ENCODE peak calls at places on chromosomes 11 and 22, in nine cellular contexts. One of them, this sample, is unnamed.

GRCh38 chr22:30056015-30056414 is 24.2 kb upstream of the HORMAD2 start:
- DNase-seq in cardiac fibroblast: no peak
- DNase-seq in T-cell: no peak
- DNase-seq in stimulated activated naive CD8-positive, alpha-beta T cell treated with anti-CD3 and anti-CD28 coated beads, Interleukin-15, Interleukin-2, amounts not matched to agents 100 U/mL and 50 U/mL, for 24 hours: no peak
- DNase-seq in NCI-H82: no peak
- DNase-seq in activated T-cell treated with anti-CD3 and anti-CD28 coated beads, Interleukin-2, amount 50 U/mL, for 4 hours: no peak
- DNase-seq in H1: no peak
- DNase-seq in HAP-1: no peak
- DNase-seq in fibroblast of villous mesenchyme: peak; percentile 10
- DNase-seq in this sample: no peak

GRCh38 chr22:49933236-49933921 is 14.9 kb downstream of the CRELD2 start:
- DNase-seq in cardiac fibroblast: no peak
- DNase-seq in T-cell: no peak
- DNase-seq in stimulated activated naive CD8-positive, alpha-beta T cell treated with anti-CD3 and anti-CD28 coated beads, Interleukin-15, Interleukin-2, amounts not matched to agents 100 U/mL and 50 U/mL, for 24 hours: no peak
- DNase-seq in NCI-H82: no peak
- DNase-seq in activated T-cell treated with anti-CD3 and anti-CD28 coated beads, Interleukin-2, amount 50 U/mL, for 4 hours: no peak
- DNase-seq in H1: no peak
- DNase-seq in HAP-1: no peak
- DNase-seq in fibroblast of villous mesenchyme: no peak
- DNase-seq in this sample: no peak

GRCh38 chr11:65575568-65576231 is at the start of gene EHBP1L1:
- DNase-seq in cardiac fibroblast: peak; percentile 65
- DNase-seq in T-cell: peak; percentile 54
- DNase-seq in stimulated activated naive CD8-positive, alpha-beta T cell treated with anti-CD3 and anti-CD28 coated beads, Interleukin-15, Interleukin-2, amounts not matched to agents 100 U/mL and 50 U/mL, for 24 hours: peak; percentile 85
- DNase-seq in NCI-H82: peak; percentile 58
- DNase-seq in activated T-cell treated with anti-CD3 and anti-CD28 coated beads, Interleukin-2, amount 50 U/mL, for 4 hours: peak; percentile 70
- DNase-seq in H1: no peak
- DNase-seq in HAP-1: peak; percentile 29
- DNase-seq in fibroblast of villous mesenchyme: peak; percentile 53
- DNase-seq in this sample: peak; percentile 88

GRCh38 chr11:69464621-69464960 is 16.9 kb upstream of the LINC01488 start:
- DNase-seq in cardiac fibroblast: no peak
- DNase-seq in T-cell: no peak
- DNase-seq in stimulated activated naive CD8-positive, alpha-beta T cell treated with anti-CD3 and anti-CD28 coated beads, Interleukin-15, Interleukin-2, amounts not matched to agents 100 U/mL and 50 U/mL, for 24 hours: no peak
- DNase-seq in NCI-H82: no peak
- DNase-seq in activated T-cell treated with anti-CD3 and anti-CD28 coated beads, Interleukin-2, amount 50 U/mL, for 4 hours: no peak
- DNase-seq in H1: no peak
- DNase-seq in HAP-1: no peak
- DNase-seq in fibroblast of villous mesenchyme: no peak
- DNase-seq in this sample: no peak

GRCh38 chr11:61880050-61880449 is 11.3 kb downstream of the FADS3 start:
- DNase-seq in cardiac fibroblast: no peak
- DNase-seq in T-cell: no peak
- DNase-seq in stimulated activated naive CD8-positive, alpha-beta T cell treated with anti-CD3 and anti-CD28 coated beads, Interleukin-15, Interleukin-2, amounts not matched to agents 100 U/mL and 50 U/mL, for 24 hours: no peak
- DNase-seq in NCI-H82: no peak
- DNase-seq in activated T-cell treated with anti-CD3 and anti-CD28 coated beads, Interleukin-2, amount 50 U/mL, for 4 hours: no peak
- DNase-seq in H1: no peak
- DNase-seq in HAP-1: no peak
- DNase-seq in fibroblast of villous mesenchyme: no peak
- DNase-seq in this sample: no peak

GRCh38 chr11:130213143-130213978 is 53.8 kb downstream of the ST14 start:
- DNase-seq in cardiac fibroblast: peak; percentile 36
- DNase-seq in T-cell: peak; percentile 17
- DNase-seq in stimulated activated naive CD8-positive, alpha-beta T cell treated with anti-CD3 and anti-CD28 coated beads, Interleukin-15, Interleukin-2, amounts not matched to agents 100 U/mL and 50 U/mL, for 24 hours: peak; percentile 76
- DNase-seq in NCI-H82: peak; percentile 73
- DNase-seq in activated T-cell treated with anti-CD3 and anti-CD28 coated beads, Interleukin-2, amount 50 U/mL, for 4 hours: peak; percentile 72
- DNase-seq in H1: peak; percentile 31
- DNase-seq in HAP-1: peak; percentile 34
- DNase-seq in fibroblast of villous mesenchyme: peak; percentile 13
- DNase-seq in this sample: peak; percentile 76

GRCh38 chr11:44368886-44369285 is 58.9 kb upstream of the ALX4 start:
- DNase-seq in cardiac fibroblast: no peak
- DNase-seq in T-cell: no peak
- DNase-seq in stimulated activated naive CD8-positive, alpha-beta T cell treated with anti-CD3 and anti-CD28 coated beads, Interleukin-15, Interleukin-2, amounts not matched to agents 100 U/mL and 50 U/mL, for 24 hours: no peak
- DNase-seq in NCI-H82: no peak
- DNase-seq in activated T-cell treated with anti-CD3 and anti-CD28 coated beads, Interleukin-2, amount 50 U/mL, for 4 hours: no peak
- DNase-seq in H1: no peak
- DNase-seq in HAP-1: no peak
- DNase-seq in fibroblast of villous mesenchyme: no peak
- DNase-seq in this sample: no peak

GRCh38 chr11:112401036-112401769 is 140.5 kb upstream of the PLET1 start:
- DNase-seq in cardiac fibroblast: no peak
- DNase-seq in T-cell: no peak
- DNase-seq in stimulated activated naive CD8-positive, alpha-beta T cell treated with anti-CD3 and anti-CD28 coated beads, Interleukin-15, Interleukin-2, amounts not matched to agents 100 U/mL and 50 U/mL, for 24 hours: no peak
- DNase-seq in NCI-H82: no peak
- DNase-seq in activated T-cell treated with anti-CD3 and anti-CD28 coated beads, Interleukin-2, amount 50 U/mL, for 4 hours: no peak
- DNase-seq in H1: no peak
- DNase-seq in HAP-1: no peak
- DNase-seq in fibroblast of villous mesenchyme: no peak
- DNase-seq in this sample: peak; percentile 63

GRCh38 chr22:42905702-42906183 is 48.7 kb upstream of the ARFGAP3 start:
- DNase-seq in cardiac fibroblast: no peak
- DNase-seq in T-cell: no peak
- DNase-seq in stimulated activated naive CD8-positive, alpha-beta T cell treated with anti-CD3 and anti-CD28 coated beads, Interleukin-15, Interleukin-2, amounts not matched to agents 100 U/mL and 50 U/mL, for 24 hours: no peak
- DNase-seq in NCI-H82: no peak
- DNase-seq in activated T-cell treated with anti-CD3 and anti-CD28 coated beads, Interleukin-2, amount 50 U/mL, for 4 hours: no peak
- DNase-seq in H1: no peak
- DNase-seq in HAP-1: no peak
- DNase-seq in fibroblast of villous mesenchyme: no peak
- DNase-seq in this sample: peak; percentile 97